ENCODE peak calls at places on chromosome 15, in nine cellular contexts. One of them, this sample, is unnamed.

GRCh38 chr15:30990036-30990435 is 1.4 kb downstream of the MTMR10 start:
- DNase-seq in heart left ventricle: no peak
- DNase-seq in uterus: no peak
- DNase-seq in neuronal stem cell: no peak
- DNase-seq in mammary epithelial cell: no peak
- DNase-seq in A673: peak; percentile 32
- DNase-seq in HepG2: peak; percentile 36
- DNase-seq in heart right ventricle: no peak
- DNase-seq in lower lobe of right lung: no peak
- DNase-seq in this sample: no peak

GRCh38 chr15:66802087-66803001 is 100.3 kb downstream of the SMAD6 start:
- DNase-seq in A673: peak; percentile 41
- DNase-seq in uterus: no peak
- DNase-seq in heart right ventricle: no peak
- DNase-seq in lower lobe of right lung: no peak
- DNase-seq in heart left ventricle: no peak
- DNase-seq in HepG2: no peak
- DNase-seq in mammary epithelial cell: no peak
- DNase-seq in neuronal stem cell: no peak
- DNase-seq in this sample: peak; percentile 33

GRCh38 chr15:60375255-60375809 is 22.5 kb downstream of the ANXA2 start:
- DNase-seq in heart right ventricle: no peak
- DNase-seq in lower lobe of right lung: no peak
- DNase-seq in A673: no peak
- DNase-seq in neuronal stem cell: no peak
- DNase-seq in uterus: no peak
- DNase-seq in mammary epithelial cell: no peak
- DNase-seq in HepG2: no peak
- DNase-seq in heart left ventricle: no peak
- DNase-seq in this sample: no peak

GRCh38 chr15:71804695-71805470 is 5.5 kb upstream of the NR2E3 start:
- DNase-seq in heart right ventricle: no peak
- DNase-seq in uterus: no peak
- DNase-seq in mammary epithelial cell: no peak
- DNase-seq in lower lobe of right lung: no peak
- DNase-seq in A673: no peak
- DNase-seq in neuronal stem cell: no peak
- DNase-seq in HepG2: no peak
- DNase-seq in heart left ventricle: no peak
- DNase-seq in this sample: no peak

GRCh38 chr15:59313703-59314332 is 58.9 kb downstream of the MYO1E start:
- DNase-seq in mammary epithelial cell: peak; percentile 92
- DNase-seq in heart right ventricle: peak; percentile 63
- DNase-seq in neuronal stem cell: no peak
- DNase-seq in lower lobe of right lung: peak; percentile 87
- DNase-seq in heart left ventricle: peak; percentile 80
- DNase-seq in A673: no peak
- DNase-seq in HepG2: peak; percentile 9
- DNase-seq in uterus: peak; percentile 90
- DNase-seq in this sample: no peak

GRCh38 chr15:67701669-67702068 is 123.6 kb upstream of the SKOR1 start:
- DNase-seq in heart left ventricle: no peak
- DNase-seq in neuronal stem cell: no peak
- DNase-seq in A673: no peak
- DNase-seq in uterus: no peak
- DNase-seq in heart right ventricle: no peak
- DNase-seq in HepG2: no peak
- DNase-seq in lower lobe of right lung: no peak
- DNase-seq in mammary epithelial cell: no peak
- DNase-seq in this sample: no peak

GRCh38 chr15:35857812-35858211 is 311.8 kb upstream of the DPH6 start:
- DNase-seq in uterus: no peak
- DNase-seq in HepG2: no peak
- DNase-seq in heart left ventricle: no peak
- DNase-seq in mammary epithelial cell: no peak
- DNase-seq in A673: no peak
- DNase-seq in neuronal stem cell: no peak
- DNase-seq in lower lobe of right lung: no peak
- DNase-seq in heart right ventricle: no peak
- DNase-seq in this sample: no peak

GRCh38 chr15:31440754-31441298 is 114.2 kb downstream of the KLF13 start:
- DNase-seq in heart left ventricle: peak; percentile 86
- DNase-seq in heart right ventricle: peak; percentile 76
- DNase-seq in lower lobe of right lung: peak; percentile 74
- DNase-seq in neuronal stem cell: peak; percentile 20
- DNase-seq in HepG2: no peak
- DNase-seq in uterus: peak; percentile 58
- DNase-seq in mammary epithelial cell: no peak
- DNase-seq in A673: peak; percentile 10
- DNase-seq in this sample: peak; percentile 73

GRCh38 chr15:101159096-101159935 is 92.5 kb downstream of the CHSY1 start:
- DNase-seq in uterus: no peak
- DNase-seq in HepG2: no peak
- DNase-seq in A673: peak; percentile 54
- DNase-seq in mammary epithelial cell: no peak
- DNase-seq in heart right ventricle: no peak
- DNase-seq in lower lobe of right lung: peak; percentile 24
- DNase-seq in heart left ventricle: no peak
- DNase-seq in neuronal stem cell: no peak
- DNase-seq in this sample: no peak

GRCh38 chr15:101188517-101189340 is 63.1 kb downstream of the CHSY1 start:
- DNase-seq in mammary epithelial cell: no peak
- DNase-seq in lower lobe of right lung: no peak
- DNase-seq in uterus: no peak
- DNase-seq in neuronal stem cell: no peak
- DNase-seq in HepG2: no peak
- DNase-seq in A673: no peak
- DNase-seq in heart right ventricle: no peak
- DNase-seq in heart left ventricle: no peak
- DNase-seq in this sample: peak; percentile 46

GRCh38 chr15:39195988-39196486 is 384.8 kb upstream of the THBS1 start:
- DNase-seq in heart right ventricle: no peak
- DNase-seq in neuronal stem cell: no peak
- DNase-seq in mammary epithelial cell: peak; percentile 100
- DNase-seq in A673: peak; percentile 3
- DNase-seq in uterus: no peak
- DNase-seq in lower lobe of right lung: no peak
- DNase-seq in heart left ventricle: no peak
- DNase-seq in HepG2: no peak
- DNase-seq in this sample: no peak

GRCh38 chr15:81856627-81857026 is 189.2 kb downstream of the MEX3B start:
- DNase-seq in heart left ventricle: no peak
- DNase-seq in neuronal stem cell: no peak
- DNase-seq in HepG2: no peak
- DNase-seq in lower lobe of right lung: no peak
- DNase-seq in A673: no peak
- DNase-seq in mammary epithelial cell: no peak
- DNase-seq in heart right ventricle: no peak
- DNase-seq in uterus: no peak
- DNase-seq in this sample: no peak

GRCh38 chr15:39444729-39445470 is 136.0 kb upstream of the THBS1 start:
- DNase-seq in lower lobe of right lung: no peak
- DNase-seq in neuronal stem cell: no peak
- DNase-seq in heart left ventricle: no peak
- DNase-seq in uterus: peak; percentile 24
- DNase-seq in mammary epithelial cell: no peak
- DNase-seq in A673: no peak
- DNase-seq in heart right ventricle: no peak
- DNase-seq in HepG2: no peak
- DNase-seq in this sample: peak; percentile 10

DNA sequence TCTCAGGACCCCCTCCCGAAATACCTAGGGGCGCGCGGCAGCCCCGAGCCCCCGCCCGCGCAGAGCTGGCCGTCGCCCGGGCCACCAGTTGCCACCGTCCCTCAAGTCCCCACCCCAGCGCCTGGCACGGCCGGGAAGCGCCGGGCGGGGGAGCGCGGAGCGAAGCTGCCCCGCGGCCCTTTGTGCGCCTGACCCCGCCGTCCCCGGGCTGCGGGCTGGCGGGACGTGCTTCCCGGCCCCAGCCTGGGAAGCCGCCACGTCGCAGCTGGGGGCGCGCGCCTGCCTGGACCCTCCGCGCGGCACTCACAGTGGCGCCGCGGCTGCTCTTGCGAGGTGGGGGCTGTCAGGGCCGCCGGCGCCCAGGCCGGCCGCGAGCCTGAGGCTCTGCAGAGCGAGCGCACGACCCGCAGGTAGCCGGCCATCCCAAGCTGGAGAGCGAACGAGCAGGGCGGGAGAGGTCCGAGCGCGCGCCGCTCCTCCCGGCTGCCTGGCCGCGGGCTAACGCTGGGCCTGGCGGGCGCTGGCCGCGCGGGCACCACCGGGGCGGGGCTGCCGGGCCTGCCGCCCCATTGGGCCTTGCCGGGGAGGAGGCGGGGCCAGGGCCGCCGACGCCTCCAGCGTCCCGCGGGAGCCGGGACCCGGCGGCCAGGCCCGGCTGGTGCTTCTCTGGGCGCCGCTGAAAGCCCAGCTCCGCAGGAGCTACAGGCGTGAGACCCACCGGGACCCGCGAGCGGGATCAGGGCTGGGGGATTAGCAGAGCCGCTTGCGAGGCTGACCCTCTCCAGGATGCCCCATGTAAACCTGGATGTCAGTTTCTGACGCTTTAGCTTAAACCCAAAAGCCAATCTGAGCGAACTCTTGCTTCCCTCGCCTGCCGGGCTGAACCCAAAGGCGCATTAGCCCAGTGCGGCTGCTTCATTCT is at the start of gene IDH2:
- DNase-seq in heart left ventricle: peak; percentile 93
- DNase-seq in lower lobe of right lung: peak; percentile 87
- DNase-seq in uterus: peak; percentile 59
- DNase-seq in neuronal stem cell: peak; percentile 85
- DNase-seq in heart right ventricle: peak; percentile 86
- DNase-seq in A673: peak; percentile 89
- DNase-seq in HepG2: peak; percentile 48
- DNase-seq in mammary epithelial cell: peak; percentile 78
- DNase-seq in this sample: peak; percentile 99
- H3K36me3 ChIP-seq in heart left ventricle: no peaks in the 10 kb centered on the region
- H3K36me3 ChIP-seq in lower lobe of right lung: no peaks in the 10 kb centered on the region
- H3K36me3 ChIP-seq in uterus: no peaks in the 10 kb centered on the region
- H3K36me3 ChIP-seq in neuronal stem cell: peaks cover 8% of the 10 kb centered on the region
- H3K36me3 ChIP-seq in heart right ventricle: no peaks in the 10 kb centered on the region
- H3K36me3 ChIP-seq in A673: no peaks in the 10 kb centered on the region
- H3K36me3 ChIP-seq in HepG2: no peaks in the 10 kb centered on the region
- H3K36me3 ChIP-seq in mammary epithelial cell: no peaks in the 10 kb centered on the region
- H3K36me3 ChIP-seq in this sample: no peaks in the 10 kb centered on the region

DNA sequence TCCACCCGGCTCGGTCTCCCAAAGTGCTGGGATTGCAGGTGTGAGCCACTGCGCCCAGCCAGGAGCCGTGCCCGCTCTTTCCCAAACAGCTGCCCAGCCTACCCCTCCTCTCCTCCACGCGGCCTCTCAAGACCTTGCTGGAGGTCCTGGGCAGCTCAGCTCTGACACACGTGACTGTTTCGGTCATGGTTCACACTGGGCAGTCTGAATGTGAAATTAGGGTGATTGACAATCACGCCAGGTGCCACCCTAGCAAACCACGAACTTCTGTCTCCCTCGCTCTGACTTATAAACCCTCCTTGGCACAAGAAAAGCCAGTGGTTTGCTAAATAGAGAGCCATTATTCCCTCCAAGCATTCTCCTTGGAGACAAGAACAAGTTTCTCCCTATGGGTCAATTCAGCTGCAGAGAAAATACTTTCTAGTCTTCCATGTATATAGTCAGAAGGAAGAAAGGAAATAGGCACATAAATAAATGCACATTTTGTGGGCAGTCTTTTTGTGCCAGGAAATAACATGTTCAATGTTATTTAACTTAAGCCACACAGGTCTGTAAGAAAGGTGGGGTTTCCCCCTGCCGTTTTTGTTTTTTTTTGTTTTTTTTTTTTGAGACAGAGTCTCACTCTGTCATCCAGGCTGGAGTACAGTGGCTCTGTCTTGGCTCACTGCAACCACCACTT is 121.9 kb upstream of the MEF2A start:
- DNase-seq in lower lobe of right lung: no peak
- DNase-seq in HepG2: no peak
- DNase-seq in uterus: no peak
- DNase-seq in mammary epithelial cell: no peak
- DNase-seq in neuronal stem cell: no peak
- DNase-seq in heart left ventricle: no peak
- DNase-seq in heart right ventricle: no peak
- DNase-seq in A673: no peak
- DNase-seq in this sample: no peak
- H3K36me3 ChIP-seq in lower lobe of right lung: no peaks in the 10 kb centered on the region
- H3K36me3 ChIP-seq in HepG2: no peaks in the 10 kb centered on the region
- H3K36me3 ChIP-seq in uterus: no peaks in the 10 kb centered on the region
- H3K36me3 ChIP-seq in mammary epithelial cell: no peaks in the 10 kb centered on the region
- H3K36me3 ChIP-seq in neuronal stem cell: no peaks in the 10 kb centered on the region
- H3K36me3 ChIP-seq in heart left ventricle: no peaks in the 10 kb centered on the region
- H3K36me3 ChIP-seq in heart right ventricle: no peaks in the 10 kb centered on the region
- H3K36me3 ChIP-seq in A673: no peaks in the 10 kb centered on the region
- H3K36me3 ChIP-seq in this sample: no peaks in the 10 kb centered on the region

DNA sequence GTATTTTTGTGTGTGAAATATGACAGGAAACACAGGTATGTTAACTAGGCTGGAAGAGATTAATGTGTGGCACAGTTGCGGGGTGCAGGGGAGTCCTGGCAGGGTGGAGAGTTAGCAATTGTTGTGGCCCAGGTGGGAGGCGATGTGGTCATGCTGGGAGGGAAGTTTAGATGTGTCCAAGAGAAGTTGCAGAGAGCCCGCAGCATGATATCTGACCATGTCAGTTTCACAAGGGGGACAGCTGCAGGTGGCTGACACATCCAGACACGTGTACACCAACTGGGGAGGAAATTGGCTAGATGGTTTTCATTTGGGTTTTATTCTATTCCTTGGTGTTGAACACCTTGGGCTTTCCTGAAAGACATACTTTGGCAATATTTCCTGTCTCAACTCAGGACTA is 172.8 kb upstream of the RGMA start:
- DNase-seq in lower lobe of right lung: no peak
- DNase-seq in heart right ventricle: no peak
- DNase-seq in heart left ventricle: no peak
- DNase-seq in mammary epithelial cell: no peak
- DNase-seq in A673: no peak
- DNase-seq in HepG2: no peak
- DNase-seq in uterus: no peak
- DNase-seq in neuronal stem cell: no peak
- DNase-seq in this sample: no peak
- H3K36me3 ChIP-seq in lower lobe of right lung: no peaks in the 10 kb centered on the region
- H3K36me3 ChIP-seq in heart right ventricle: no peaks in the 10 kb centered on the region
- H3K36me3 ChIP-seq in heart left ventricle: no peaks in the 10 kb centered on the region
- H3K36me3 ChIP-seq in mammary epithelial cell: no peaks in the 10 kb centered on the region
- H3K36me3 ChIP-seq in A673: no peaks in the 10 kb centered on the region
- H3K36me3 ChIP-seq in HepG2: no peaks in the 10 kb centered on the region
- H3K36me3 ChIP-seq in uterus: no peaks in the 10 kb centered on the region
- H3K36me3 ChIP-seq in neuronal stem cell: no peaks in the 10 kb centered on the region
- H3K36me3 ChIP-seq in this sample: no peaks in the 10 kb centered on the region

GRCh38 chr15:73704869-73705645 is 20.9 kb downstream of the CD276 start:
- DNase-seq in heart left ventricle: peak; percentile 81
- DNase-seq in heart right ventricle: peak; percentile 60
- DNase-seq in HepG2: peak; percentile 47
- DNase-seq in lower lobe of right lung: peak; percentile 75
- DNase-seq in neuronal stem cell: no peak
- DNase-seq in A673: peak; percentile 68
- DNase-seq in uterus: peak; percentile 51
- DNase-seq in mammary epithelial cell: peak; percentile 27
- DNase-seq in this sample: peak; percentile 92
- H3K36me3 ChIP-seq in heart left ventricle: peaks cover 50% of the 10 kb centered on the region
- H3K36me3 ChIP-seq in heart right ventricle: peaks cover 61% of the 10 kb centered on the region
- H3K36me3 ChIP-seq in HepG2: peaks cover 9% of the 10 kb centered on the region
- H3K36me3 ChIP-seq in lower lobe of right lung: peaks cover 74% of the 10 kb centered on the region
- H3K36me3 ChIP-seq in neuronal stem cell: peaks cover 92% of the 10 kb centered on the region
- H3K36me3 ChIP-seq in A673: peaks cover 10% of the 10 kb centered on the region
- H3K36me3 ChIP-seq in uterus: no peaks in the 10 kb centered on the region
- H3K36me3 ChIP-seq in mammary epithelial cell: peaks cover 24% of the 10 kb centered on the region
- H3K36me3 ChIP-seq in this sample: peaks cover 27% of the 10 kb centered on the region

This sample was measured in H7.